ENCODE peak calls at places on chromosomes 1 and 21, in four cellular contexts. One of them, this sample, is unnamed.

GRCh38 chr1:18199462-18199861 is 91.9 kb downstream of the IGSF21 start:
- DNase-seq in K562: no peak
- DNase-seq in HepG2: no peak
- DNase-seq in WTC11: peak
- DNase-seq in this sample: no peak

GRCh38 chr1:228108055-228108690 is 926 bp downstream of the MRPL55 start:
- DNase-seq in WTC11: no peak
- DNase-seq in K562: peak
- DNase-seq in HepG2: no peak
- DNase-seq in this sample: no peak

GRCh38 chr1:8562222-8562621 is 244.3 kb downstream of the SLC45A1 start:
- DNase-seq in WTC11: no peak
- DNase-seq in K562: no peak
- DNase-seq in HepG2: no peak
- DNase-seq in this sample: no peak

GRCh38 chr1:221829327-221830011 is 87.6 kb upstream of the DUSP10 start:
- DNase-seq in K562: no peak
- DNase-seq in HepG2: no peak
- DNase-seq in WTC11: no peak
- DNase-seq in this sample: no peak

GRCh38 chr1:201626629-201627275 is 87.8 kb downstream of the NAV1 start:
- DNase-seq in HepG2: no peak
- DNase-seq in K562: no peak
- DNase-seq in WTC11: no peak
- DNase-seq in this sample: no peak

GRCh38 chr1:31830511-31830910 is 14.7 kb upstream of the SPOCD1 start:
- DNase-seq in K562: no peak
- DNase-seq in HepG2: no peak
- DNase-seq in WTC11: no peak
- DNase-seq in this sample: no peak

GRCh38 chr1:221708987-221709386 is 32.9 kb downstream of the DUSP10 start:
- DNase-seq in HepG2: peak
- DNase-seq in K562: no peak
- DNase-seq in WTC11: no peak
- DNase-seq in this sample: no peak

GRCh38 chr1:31335007-31335406 is 37.9 kb downstream of the FABP3 start:
- DNase-seq in HepG2: peak
- DNase-seq in K562: no peak
- DNase-seq in WTC11: no peak
- DNase-seq in this sample: peak

DNA sequence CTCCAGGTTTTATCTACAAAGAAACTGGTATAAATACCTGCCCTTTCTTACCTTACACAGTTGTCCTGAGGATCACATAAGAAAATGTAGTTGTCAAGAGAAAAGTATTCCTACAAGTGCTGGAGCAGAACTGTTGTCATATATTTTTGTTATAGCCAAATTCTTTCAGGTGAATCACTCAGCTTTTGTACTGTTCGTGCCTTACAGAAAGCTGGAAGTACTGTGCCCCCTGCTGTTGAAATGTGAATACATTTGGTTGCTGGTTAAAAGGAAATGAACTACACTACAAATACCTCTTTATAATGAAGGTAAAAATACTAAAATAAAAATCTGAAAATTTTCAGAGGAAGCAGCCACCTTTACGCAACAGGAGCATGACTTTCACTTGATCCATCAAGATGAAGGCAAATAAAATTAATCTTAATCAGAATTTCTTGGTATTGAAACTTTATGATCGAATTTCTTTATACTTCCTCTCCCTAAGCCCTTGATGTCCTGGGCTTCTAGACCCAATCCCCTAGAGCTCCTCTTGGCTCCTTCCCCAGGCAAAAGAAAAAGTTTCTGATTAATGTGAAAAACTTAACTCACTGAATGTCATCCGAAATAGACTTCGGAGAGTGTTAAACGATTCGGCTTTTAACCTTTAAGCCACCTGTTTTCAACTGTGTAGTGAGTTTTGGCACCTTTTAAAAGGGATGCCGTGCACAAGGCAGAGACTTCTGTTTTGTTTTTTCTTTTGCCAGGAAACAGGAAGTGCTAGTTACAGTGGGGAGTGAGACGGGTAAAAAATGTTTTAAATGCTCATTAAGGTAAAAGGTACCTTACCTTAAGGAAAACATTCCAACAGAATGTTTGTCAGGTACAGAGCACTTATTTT is 12.5 kb downstream of the CHML start:
- DNase-seq in WTC11: no peak
- DNase-seq in HepG2: peak
- DNase-seq in K562: peak
- DNase-seq in this sample: peak
- TF ChIP-seq ELF4 in WTC11: no peak
- TF ChIP-seq ELF4 in HepG2: no peak
- TF ChIP-seq ELF4 in K562: no peak
- TF ChIP-seq ELF4 in this sample: no peak

DNA sequence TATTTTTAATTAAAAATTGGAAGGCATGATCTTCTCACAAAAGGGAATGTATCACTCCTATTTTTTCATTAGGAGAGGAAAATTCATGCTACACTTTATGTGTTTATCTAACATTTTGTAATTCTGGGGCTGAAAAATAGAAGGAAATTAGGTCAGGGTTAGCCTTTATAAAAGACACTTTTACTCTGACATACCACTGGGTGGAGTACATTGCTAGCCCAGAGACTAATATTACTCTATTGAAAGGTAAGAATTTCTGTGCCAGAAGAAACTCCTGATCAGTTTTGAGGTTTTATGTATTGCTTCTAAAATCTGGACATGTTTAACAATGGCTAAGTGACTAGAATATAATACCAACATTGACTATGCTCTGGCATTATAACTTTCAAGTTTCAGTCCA is 724.6 kb downstream of the USP25 start:
- DNase-seq in K562: no peak
- DNase-seq in HepG2: no peak
- DNase-seq in WTC11: no peak
- DNase-seq in this sample: no peak
- TF ChIP-seq SP1 in K562: no peak
- TF ChIP-seq SP1 in HepG2: no peak
- TF ChIP-seq SP1 in WTC11: no peak
- TF ChIP-seq SP1 in this sample: no peak

GRCh38 chr1:226511296-226511695 is 37.3 kb upstream of the STUM start:
- DNase-seq in K562: no peak
- DNase-seq in WTC11: no peak
- DNase-seq in HepG2: no peak
- DNase-seq in this sample: no peak

GRCh38 chr1:226512076-226512728 is 36.4 kb upstream of the STUM start:
- DNase-seq in K562: no peak
- DNase-seq in WTC11: no peak
- DNase-seq in HepG2: no peak
- DNase-seq in this sample: no peak

GRCh38 chr1:226506021-226506420 is 42.5 kb upstream of the STUM start:
- DNase-seq in HepG2: no peak
- DNase-seq in K562: no peak
- DNase-seq in WTC11: no peak
- DNase-seq in this sample: no peak

GRCh38 chr1:226506921-226507320 is 41.6 kb upstream of the STUM start:
- DNase-seq in HepG2: no peak
- DNase-seq in WTC11: no peak
- DNase-seq in K562: no peak
- DNase-seq in this sample: no peak

GRCh38 chr1:226510453-226510852 is 38.1 kb upstream of the STUM start:
- DNase-seq in WTC11: no peak
- DNase-seq in HepG2: no peak
- DNase-seq in K562: no peak
- DNase-seq in this sample: no peak
- TF ChIP-seq ELF4 in WTC11: no peak
- TF ChIP-seq ELF4 in HepG2: no peak
- TF ChIP-seq ELF4 in K562: no peak
- TF ChIP-seq ELF4 in this sample: no peak

GRCh38 chr1:162919043-162919442 is 58.1 kb upstream of the CCDC190 start:
- DNase-seq in HepG2: no peak
- DNase-seq in WTC11: no peak
- DNase-seq in K562: no peak
- DNase-seq in this sample: no peak

GRCh38 chr1:162916407-162916806 is 55.4 kb upstream of the CCDC190 start:
- DNase-seq in HepG2: no peak
- DNase-seq in WTC11: no peak
- DNase-seq in K562: no peak
- DNase-seq in this sample: no peak

GRCh38 chr1:162914601-162915000 is 53.6 kb upstream of the CCDC190 start:
- DNase-seq in WTC11: no peak
- DNase-seq in HepG2: no peak
- DNase-seq in K562: no peak
- DNase-seq in this sample: no peak

GRCh38 chr1:162918111-162918754 is 57.3 kb upstream of the CCDC190 start:
- DNase-seq in K562: no peak
- DNase-seq in WTC11: no peak
- DNase-seq in HepG2: no peak
- DNase-seq in this sample: no peak

GRCh38 chr1:162916821-162917613 is 56.0 kb upstream of the CCDC190 start:
- DNase-seq in K562: no peak
- DNase-seq in WTC11: no peak
- DNase-seq in HepG2: no peak
- DNase-seq in this sample: no peak
- TF ChIP-seq SP1 in K562: no peak
- TF ChIP-seq SP1 in WTC11: no peak
- TF ChIP-seq SP1 in HepG2: no peak
- TF ChIP-seq SP1 in this sample: no peak

GRCh38 chr1:184693011-184693410 is 61.6 kb downstream of the EDEM3 start:
- DNase-seq in HepG2: no peak
- DNase-seq in WTC11: no peak
- DNase-seq in K562: no peak
- DNase-seq in this sample: peak
- TF ChIP-seq ELF4 in HepG2: no peak
- TF ChIP-seq ELF4 in WTC11: no peak
- TF ChIP-seq ELF4 in K562: no peak
- TF ChIP-seq ELF4 in this sample: no peak